ENCODE peak calls at places on chromosomes 11 and 22, in ten cellular contexts. V is hippocampal formation; F is NCI-H2081; I is stimulated activated CD4-positive, alpha-beta T cell treated with anti-CD3 and anti-CD28 coated beads, Interleukin-15, amount 100 ng/mL, for 24 hours; Y is stimulated activated CD8-positive, alpha-beta memory T cell treated with anti-CD3 and anti-CD28 coated beads, Interleukin-7, amount 100 ng/mL, for 1 hour; J is uterus; Q is T1000; K is skeletal muscle cell; C is amniotic stem cell; D is neural progenitor cell. X is an unnamed sample.

GRCh38 chr11:71342951-71343827 is 90.8 kb upstream of the SHANK2 start:
- DNase-seq in V (peak; percentile 9), F (no peak), I (peak; percentile 35), Y (no peak), J (no peak), Q (no peak), K (no peak), C (peak; percentile 1), D (peak; percentile 72), X (peak; percentile 64)

GRCh38 chr11:64263021-64263946 is 12.0 kb downstream of the PLCB3 start:
- DNase-seq in V (no peak), F (no peak), I (no peak), Y (no peak), J (no peak), Q (peak; percentile 41), K (no peak), C (no peak), D (peak; percentile 61), X (no peak)

GRCh38 chr11:64204464-64204989 is 2.0 kb upstream of the FERMT3 start:
- DNase-seq in V (peak; percentile 75), F (peak; percentile 77), I (peak; percentile 80), Y (peak; percentile 73), J (peak; percentile 86), Q (peak; percentile 82), K (peak; percentile 91), C (peak; percentile 91), D (peak; percentile 85), X (peak; percentile 63)

GRCh38 chr11:102950622-102951081 is 4.9 kb downstream of the MMP13 start:
- DNase-seq in V (no peak), F (no peak), I (no peak), Y (no peak), J (no peak), Q (no peak), K (peak; percentile 68), C (no peak), D (no peak), X (no peak)

GRCh38 chr11:60938500-60938899 is 13.5 kb downstream of the SLC15A3 start:
- DNase-seq in V (no peak), F (no peak), I (no peak), Y (no peak), J (no peak), Q (no peak), K (no peak), C (no peak), D (no peak), X (no peak)

GRCh38 chr11:492416-493226 is 14.4 kb downstream of the RNH1 start:
- DNase-seq in V (no peak), F (peak; percentile 44), I (no peak), Y (no peak), J (no peak), Q (no peak), K (no peak), C (no peak), D (no peak), X (no peak)

GRCh38 chr11:73189315-73189714 is 28.8 kb upstream of the P2RY2 start:
- DNase-seq in V (peak; percentile 12), F (no peak), I (no peak), Y (no peak), J (no peak), Q (no peak), K (no peak), C (no peak), D (no peak), X (no peak)

GRCh38 chr11:15976433-15977045 is 379.8 kb downstream of the SOX6 start:
- DNase-seq in V (no peak), F (no peak), I (no peak), Y (no peak), J (no peak), Q (no peak), K (peak; percentile 47), C (no peak), D (no peak), X (no peak)

GRCh38 chr22:32202539-32203180 is 2.2 kb downstream of the RFPL2 start:
- DNase-seq in V (no peak), F (peak; percentile 42), I (peak; percentile 54), Y (no peak), J (no peak), Q (no peak), K (no peak), C (peak; percentile 6), D (peak; percentile 76), X (no peak)

GRCh38 chr11:64523456-64524187 is 67.4 kb upstream of the SLC22A12 start:
- DNase-seq in V (no peak), F (no peak), I (no peak), Y (no peak), J (no peak), Q (no peak), K (no peak), C (no peak), D (no peak), X (no peak)

GRCh38 chr11:13278620-13279486 is 1.3 kb downstream of the BMAL1 start:
- DNase-seq in V (no peak), F (no peak), I (no peak), Y (no peak), J (no peak), Q (no peak), K (no peak), C (no peak), D (peak; percentile 66), X (no peak)

GRCh38 chr11:17643506-17644405 is 75.6 kb upstream of the MYOD1 start:
- DNase-seq in V (no peak), F (no peak), I (no peak), Y (no peak), J (no peak), Q (no peak), K (no peak), C (no peak), D (no peak), X (no peak)

GRCh38 chr11:66497206-66497605 is 13.2 kb upstream of the BBS1 start:
- DNase-seq in V (no peak), F (no peak), I (no peak), Y (no peak), J (no peak), Q (no peak), K (no peak), C (no peak), D (no peak), X (no peak)

GRCh38 chr22:44360686-44361381 is 48.1 kb upstream of the SHISAL1 start:
- DNase-seq in V (no peak), F (peak; percentile 67), I (no peak), Y (no peak), J (no peak), Q (peak; percentile 78), K (peak; percentile 16), C (peak; percentile 88), D (peak; percentile 50), X (no peak)

GRCh38 chr11:73262851-73263495 is 9.2 kb upstream of the P2RY6 start:
- DNase-seq in V (no peak), F (no peak), I (no peak), Y (no peak), J (no peak), Q (no peak), K (no peak), C (no peak), D (no peak), X (no peak)

GRCh38 chr22:25818541-25818940 is 76.6 kb downstream of the MYO18B start:
- DNase-seq in V (no peak), F (no peak), I (no peak), Y (no peak), J (no peak), Q (no peak), K (no peak), C (no peak), D (no peak), X (no peak)

GRCh38 chr22:35727436-35727835 is 9.8 kb downstream of the APOL5 start:
- DNase-seq in V (no peak), F (peak; percentile 5), I (no peak), Y (no peak), J (no peak), Q (no peak), K (no peak), C (no peak), D (no peak), X (no peak)

GRCh38 chr11:84720706-84721402 is 906.3 kb downstream of the DLG2 start:
- DNase-seq in V (peak; percentile 23), F (peak; percentile 40), I (no peak), Y (no peak), J (peak; percentile 19), Q (no peak), K (no peak), C (no peak), D (peak; percentile 53), X (no peak)

GRCh38 chr11:87033561-87033960 is 4.2 kb upstream of the TMEM135 start:
- DNase-seq in V (no peak), F (no peak), I (no peak), Y (no peak), J (no peak), Q (no peak), K (no peak), C (no peak), D (no peak), X (no peak)

X was measured in iPS DF 6.9.